ENCODE peak calls at places on chromosomes 2 and 18, in nine cellular contexts. One of them, this sample, is unnamed.

GRCh38 chr2:239902749-239903201 is 122.4 kb downstream of the NDUFA10 start:
- DNase-seq in HFF-Myc: no peak
- DNase-seq in fibroblast of mammary gland: no peak
- DNase-seq in LHCN-M2: no peak
- DNase-seq in PC-3: no peak
- DNase-seq in head of caudate nucleus: no peak
- DNase-seq in A172: no peak
- DNase-seq in NCI-H460: no peak
- DNase-seq in T-helper 2 cell: no peak
- DNase-seq in this sample: no peak

GRCh38 chr18:48938827-48939367 is 11.9 kb downstream of the SMAD7 start:
- DNase-seq in HFF-Myc: no peak
- DNase-seq in fibroblast of mammary gland: no peak
- DNase-seq in LHCN-M2: no peak
- DNase-seq in PC-3: no peak
- DNase-seq in head of caudate nucleus: no peak
- DNase-seq in A172: no peak
- DNase-seq in NCI-H460: no peak
- DNase-seq in T-helper 2 cell: no peak
- DNase-seq in this sample: no peak

GRCh38 chr2:191738667-191739066 is 60.7 kb downstream of the NABP1 start:
- DNase-seq in HFF-Myc: no peak
- DNase-seq in fibroblast of mammary gland: no peak
- DNase-seq in LHCN-M2: no peak
- DNase-seq in PC-3: no peak
- DNase-seq in head of caudate nucleus: no peak
- DNase-seq in A172: no peak
- DNase-seq in NCI-H460: no peak
- DNase-seq in T-helper 2 cell: no peak
- DNase-seq in this sample: no peak

GRCh38 chr2:205660521-205661124 is 21.7 kb upstream of the NRP2 start:
- DNase-seq in HFF-Myc: peak; percentile 82
- DNase-seq in fibroblast of mammary gland: peak; percentile 97
- DNase-seq in LHCN-M2: peak; percentile 95
- DNase-seq in PC-3: peak; percentile 73
- DNase-seq in head of caudate nucleus: no peak
- DNase-seq in A172: peak; percentile 50
- DNase-seq in NCI-H460: no peak
- DNase-seq in T-helper 2 cell: no peak
- DNase-seq in this sample: peak; percentile 81

GRCh38 chr2:109499549-109499948 is 114.2 kb downstream of the SEPTIN10 start:
- DNase-seq in HFF-Myc: no peak
- DNase-seq in fibroblast of mammary gland: no peak
- DNase-seq in LHCN-M2: no peak
- DNase-seq in PC-3: peak; percentile 80
- DNase-seq in head of caudate nucleus: no peak
- DNase-seq in A172: no peak
- DNase-seq in NCI-H460: no peak
- DNase-seq in T-helper 2 cell: no peak
- DNase-seq in this sample: no peak

GRCh38 chr18:74760026-74760425 is 162.4 kb downstream of the ZNF407 start:
- DNase-seq in HFF-Myc: no peak
- DNase-seq in fibroblast of mammary gland: no peak
- DNase-seq in LHCN-M2: no peak
- DNase-seq in PC-3: no peak
- DNase-seq in head of caudate nucleus: no peak
- DNase-seq in A172: no peak
- DNase-seq in NCI-H460: no peak
- DNase-seq in T-helper 2 cell: no peak
- DNase-seq in this sample: no peak

GRCh38 chr18:36561046-36561445 is 263.5 kb downstream of the FHOD3 start:
- DNase-seq in HFF-Myc: no peak
- DNase-seq in fibroblast of mammary gland: no peak
- DNase-seq in LHCN-M2: no peak
- DNase-seq in PC-3: no peak
- DNase-seq in head of caudate nucleus: no peak
- DNase-seq in A172: no peak
- DNase-seq in NCI-H460: no peak
- DNase-seq in T-helper 2 cell: no peak
- DNase-seq in this sample: no peak

GRCh38 chr18:54983041-54983686 is 23.9 kb upstream of the CCDC68 start:
- DNase-seq in HFF-Myc: peak; percentile 53
- DNase-seq in fibroblast of mammary gland: peak; percentile 80
- DNase-seq in LHCN-M2: peak; percentile 75
- DNase-seq in PC-3: peak; percentile 82
- DNase-seq in head of caudate nucleus: no peak
- DNase-seq in A172: peak; percentile 53
- DNase-seq in NCI-H460: peak; percentile 69
- DNase-seq in T-helper 2 cell: no peak
- DNase-seq in this sample: peak; percentile 89

GRCh38 chr18:5073026-5073944 is 123.8 kb downstream of the AKAIN1 start:
- DNase-seq in HFF-Myc: no peak
- DNase-seq in fibroblast of mammary gland: peak; percentile 29
- DNase-seq in LHCN-M2: no peak
- DNase-seq in PC-3: peak; percentile 57
- DNase-seq in head of caudate nucleus: no peak
- DNase-seq in A172: peak; percentile 12
- DNase-seq in NCI-H460: peak; percentile 55
- DNase-seq in T-helper 2 cell: no peak
- DNase-seq in this sample: peak; percentile 61

GRCh38 chr18:61435064-61435652 is 101.9 kb downstream of the CDH20 start:
- DNase-seq in HFF-Myc: no peak
- DNase-seq in fibroblast of mammary gland: peak; percentile 19
- DNase-seq in LHCN-M2: peak; percentile 20
- DNase-seq in PC-3: peak; percentile 36
- DNase-seq in head of caudate nucleus: no peak
- DNase-seq in A172: no peak
- DNase-seq in NCI-H460: peak; percentile 19
- DNase-seq in T-helper 2 cell: no peak
- DNase-seq in this sample: peak; percentile 33

GRCh38 chr2:98822301-98823164 is 91.6 kb upstream of the MGAT4A start:
- DNase-seq in HFF-Myc: no peak
- DNase-seq in fibroblast of mammary gland: no peak
- DNase-seq in LHCN-M2: no peak
- DNase-seq in PC-3: no peak
- DNase-seq in head of caudate nucleus: peak; percentile 60
- DNase-seq in A172: no peak
- DNase-seq in NCI-H460: no peak
- DNase-seq in T-helper 2 cell: peak; percentile 46
- DNase-seq in this sample: no peak

GRCh38 chr2:55102056-55102812 is 52.0 kb upstream of the RTN4 start:
- DNase-seq in HFF-Myc: no peak
- DNase-seq in fibroblast of mammary gland: peak; percentile 87
- DNase-seq in LHCN-M2: peak; percentile 89
- DNase-seq in PC-3: peak; percentile 60
- DNase-seq in head of caudate nucleus: no peak
- DNase-seq in A172: no peak
- DNase-seq in NCI-H460: peak; percentile 40
- DNase-seq in T-helper 2 cell: no peak
- DNase-seq in this sample: peak; percentile 97

GRCh38 chr2:149735237-149735958 is 147.8 kb upstream of the MMADHC start:
- DNase-seq in HFF-Myc: no peak
- DNase-seq in fibroblast of mammary gland: no peak
- DNase-seq in LHCN-M2: no peak
- DNase-seq in PC-3: no peak
- DNase-seq in head of caudate nucleus: no peak
- DNase-seq in A172: peak; percentile 25
- DNase-seq in NCI-H460: no peak
- DNase-seq in T-helper 2 cell: no peak
- DNase-seq in this sample: peak; percentile 61

GRCh38 chr2:207437857-207438166 is 92.0 kb upstream of the CREB1 start:
- DNase-seq in HFF-Myc: no peak
- DNase-seq in fibroblast of mammary gland: peak; percentile 63
- DNase-seq in LHCN-M2: no peak
- DNase-seq in PC-3: no peak
- DNase-seq in head of caudate nucleus: no peak
- DNase-seq in A172: no peak
- DNase-seq in NCI-H460: no peak
- DNase-seq in T-helper 2 cell: no peak
- DNase-seq in this sample: no peak

GRCh38 chr2:216163518-216163917 is 54.4 kb downstream of the XRCC5 start:
- DNase-seq in HFF-Myc: no peak
- DNase-seq in fibroblast of mammary gland: no peak
- DNase-seq in LHCN-M2: no peak
- DNase-seq in PC-3: no peak
- DNase-seq in head of caudate nucleus: no peak
- DNase-seq in A172: no peak
- DNase-seq in NCI-H460: no peak
- DNase-seq in T-helper 2 cell: no peak
- DNase-seq in this sample: no peak

GRCh38 chr2:240983361-240983995 is 14.9 kb upstream of the SNED1 start:
- DNase-seq in HFF-Myc: no peak
- DNase-seq in fibroblast of mammary gland: no peak
- DNase-seq in LHCN-M2: no peak
- DNase-seq in PC-3: peak; percentile 53
- DNase-seq in head of caudate nucleus: no peak
- DNase-seq in A172: no peak
- DNase-seq in NCI-H460: peak; percentile 24
- DNase-seq in T-helper 2 cell: no peak
- DNase-seq in this sample: peak; percentile 51

GRCh38 chr2:47002480-47003381 is 87.1 kb upstream of the MCFD2 start:
- DNase-seq in HFF-Myc: no peak
- DNase-seq in fibroblast of mammary gland: no peak
- DNase-seq in LHCN-M2: peak; percentile 19
- DNase-seq in PC-3: peak; percentile 16
- DNase-seq in head of caudate nucleus: peak; percentile 81
- DNase-seq in A172: peak; percentile 60
- DNase-seq in NCI-H460: no peak
- DNase-seq in T-helper 2 cell: no peak
- DNase-seq in this sample: peak; percentile 58

GRCh38 chr2:133814890-133815289 is 246.6 kb upstream of the NCKAP5 start:
- DNase-seq in HFF-Myc: no peak
- DNase-seq in fibroblast of mammary gland: no peak
- DNase-seq in LHCN-M2: no peak
- DNase-seq in PC-3: no peak
- DNase-seq in head of caudate nucleus: no peak
- DNase-seq in A172: no peak
- DNase-seq in NCI-H460: no peak
- DNase-seq in T-helper 2 cell: no peak
- DNase-seq in this sample: no peak

GRCh38 chr18:10027031-10027430 is 113.2 kb downstream of the VAPA start:
- DNase-seq in HFF-Myc: no peak
- DNase-seq in fibroblast of mammary gland: no peak
- DNase-seq in LHCN-M2: no peak
- DNase-seq in PC-3: no peak
- DNase-seq in head of caudate nucleus: no peak
- DNase-seq in A172: no peak
- DNase-seq in NCI-H460: no peak
- DNase-seq in T-helper 2 cell: no peak
- DNase-seq in this sample: no peak

GRCh38 chr18:77547757-77548156 is 298.1 kb downstream of the GALR1 start:
- DNase-seq in HFF-Myc: no peak
- DNase-seq in fibroblast of mammary gland: no peak
- DNase-seq in LHCN-M2: no peak
- DNase-seq in PC-3: no peak
- DNase-seq in head of caudate nucleus: no peak
- DNase-seq in A172: no peak
- DNase-seq in NCI-H460: no peak
- DNase-seq in T-helper 2 cell: no peak
- DNase-seq in this sample: no peak

GRCh38 chr18:76414936-76415621 is 80.0 kb downstream of the ZNF516 start:
- DNase-seq in HFF-Myc: no peak
- DNase-seq in fibroblast of mammary gland: no peak
- DNase-seq in LHCN-M2: no peak
- DNase-seq in PC-3: no peak
- DNase-seq in head of caudate nucleus: no peak
- DNase-seq in A172: no peak
- DNase-seq in NCI-H460: no peak
- DNase-seq in T-helper 2 cell: no peak
- DNase-seq in this sample: no peak

GRCh38 chr2:43838560-43839267 is at the start of the genes ABCG5 and ABCG8:
- DNase-seq in HFF-Myc: no peak
- DNase-seq in fibroblast of mammary gland: no peak
- DNase-seq in LHCN-M2: no peak
- DNase-seq in PC-3: no peak
- DNase-seq in head of caudate nucleus: no peak
- DNase-seq in A172: no peak
- DNase-seq in NCI-H460: no peak
- DNase-seq in T-helper 2 cell: no peak
- DNase-seq in this sample: no peak

GRCh38 chr18:58955738-58956137 is 91.1 kb downstream of the ZNF532 start:
- DNase-seq in HFF-Myc: no peak
- DNase-seq in fibroblast of mammary gland: peak; percentile 70
- DNase-seq in LHCN-M2: no peak
- DNase-seq in PC-3: no peak
- DNase-seq in head of caudate nucleus: no peak
- DNase-seq in A172: no peak
- DNase-seq in NCI-H460: no peak
- DNase-seq in T-helper 2 cell: no peak
- DNase-seq in this sample: peak; percentile 62

GRCh38 chr2:234620018-234620417 is 123.1 kb upstream of the ARL4C start:
- DNase-seq in HFF-Myc: no peak
- DNase-seq in fibroblast of mammary gland: no peak
- DNase-seq in LHCN-M2: no peak
- DNase-seq in PC-3: peak; percentile 34
- DNase-seq in head of caudate nucleus: no peak
- DNase-seq in A172: no peak
- DNase-seq in NCI-H460: peak; percentile 33
- DNase-seq in T-helper 2 cell: no peak
- DNase-seq in this sample: no peak

GRCh38 chr2:241033346-241033987 is 35.0 kb downstream of the SNED1 start:
- DNase-seq in HFF-Myc: no peak
- DNase-seq in fibroblast of mammary gland: no peak
- DNase-seq in LHCN-M2: no peak
- DNase-seq in PC-3: no peak
- DNase-seq in head of caudate nucleus: no peak
- DNase-seq in A172: no peak
- DNase-seq in NCI-H460: no peak
- DNase-seq in T-helper 2 cell: no peak
- DNase-seq in this sample: no peak

GRCh38 chr2:201698588-201699226 is at the start of gene MPP4:
- DNase-seq in HFF-Myc: peak; percentile 65
- DNase-seq in fibroblast of mammary gland: peak; percentile 68
- DNase-seq in LHCN-M2: peak; percentile 68
- DNase-seq in PC-3: peak; percentile 80
- DNase-seq in head of caudate nucleus: no peak
- DNase-seq in A172: peak; percentile 88
- DNase-seq in NCI-H460: no peak
- DNase-seq in T-helper 2 cell: no peak
- DNase-seq in this sample: peak; percentile 69

GRCh38 chr18:72727038-72727690 is 140.6 kb downstream of the NETO1 start:
- DNase-seq in HFF-Myc: no peak
- DNase-seq in fibroblast of mammary gland: no peak
- DNase-seq in LHCN-M2: no peak
- DNase-seq in PC-3: peak; percentile 22
- DNase-seq in head of caudate nucleus: no peak
- DNase-seq in A172: peak; percentile 44
- DNase-seq in NCI-H460: no peak
- DNase-seq in T-helper 2 cell: no peak
- DNase-seq in this sample: no peak

GRCh38 chr18:23883277-23883790 is 131.2 kb upstream of the TTC39C start:
- DNase-seq in HFF-Myc: no peak
- DNase-seq in fibroblast of mammary gland: peak; percentile 16
- DNase-seq in LHCN-M2: no peak
- DNase-seq in PC-3: no peak
- DNase-seq in head of caudate nucleus: no peak
- DNase-seq in A172: no peak
- DNase-seq in NCI-H460: no peak
- DNase-seq in T-helper 2 cell: no peak
- DNase-seq in this sample: no peak

GRCh38 chr2:113212245-113213060 is 38.7 kb downstream of the PSD4 start:
- DNase-seq in HFF-Myc: no peak
- DNase-seq in fibroblast of mammary gland: no peak
- DNase-seq in LHCN-M2: no peak
- DNase-seq in PC-3: no peak
- DNase-seq in head of caudate nucleus: no peak
- DNase-seq in A172: peak; percentile 47
- DNase-seq in NCI-H460: no peak
- DNase-seq in T-helper 2 cell: no peak
- DNase-seq in this sample: no peak

GRCh38 chr2:112031916-112032582 is 23.0 kb upstream of the TMEM87B start:
- DNase-seq in HFF-Myc: no peak
- DNase-seq in fibroblast of mammary gland: peak; percentile 42
- DNase-seq in LHCN-M2: peak; percentile 20
- DNase-seq in PC-3: no peak
- DNase-seq in head of caudate nucleus: no peak
- DNase-seq in A172: no peak
- DNase-seq in NCI-H460: no peak
- DNase-seq in T-helper 2 cell: no peak
- DNase-seq in this sample: no peak

GRCh38 chr2:172749377-172749776 is 13.7 kb downstream of the RAPGEF4 start:
- DNase-seq in HFF-Myc: no peak
- DNase-seq in fibroblast of mammary gland: no peak
- DNase-seq in LHCN-M2: no peak
- DNase-seq in PC-3: no peak
- DNase-seq in head of caudate nucleus: no peak
- DNase-seq in A172: no peak
- DNase-seq in NCI-H460: no peak
- DNase-seq in T-helper 2 cell: no peak
- DNase-seq in this sample: no peak

This sample was measured in cardiac fibroblast.